ENCODE peak calls at places on chromosome 7, in ten cellular contexts. V, P, M, Z, G, K, B, W, D and Y are unnamed samples.

GRCh38 chr7:43537765-43538403 is 45.0 kb upstream of the STK17A start:
- DNase-seq in V (no peak), P (no peak), M (no peak), Z (no peak), G (no peak), K (no peak), B (no peak), W (no peak), D (no peak), Y (no peak)

GRCh38 chr7:77464589-77464988 is 48.4 kb upstream of the GSAP start:
- DNase-seq in V (no peak), P (no peak), M (no peak), Z (no peak), G (no peak), K (no peak), B (no peak), W (no peak), D (no peak), Y (no peak)

GRCh38 chr7:129210256-129210988 is 14.4 kb upstream of the AHCYL2 start:
- DNase-seq in V (peak), P (peak), M (peak), Z (peak), G (no peak), K (peak), B (peak), W (peak), D (peak), Y (peak)

GRCh38 chr7:64965594-64965993 is 25.2 kb downstream of the ZNF117 start:
- DNase-seq in V (no peak), P (no peak), M (no peak), Z (no peak), G (no peak), K (no peak), B (no peak), W (no peak), D (no peak), Y (no peak)

GRCh38 chr7:30934732-30935568 is 23.3 kb downstream of the AQP1 start:
- DNase-seq in V (no peak), P (no peak), M (peak), Z (peak), G (no peak), K (no peak), B (peak), W (no peak), D (no peak), Y (no peak)

GRCh38 chr7:84949501-84949900 is 237.4 kb downstream of the SEMA3D start:
- DNase-seq in V (no peak), P (no peak), M (no peak), Z (no peak), G (no peak), K (no peak), B (no peak), W (no peak), D (no peak), Y (no peak)

GRCh38 chr7:77691892-77692491 is 4.3 kb upstream of the RSBN1L start:
- DNase-seq in V (no peak), P (peak), M (no peak), Z (no peak), G (no peak), K (no peak), B (no peak), W (no peak), D (peak), Y (no peak)

GRCh38 chr7:144720139-144720538 is 115.7 kb downstream of the TPK1 start:
- DNase-seq in V (no peak), P (no peak), M (no peak), Z (no peak), G (peak), K (no peak), B (no peak), W (no peak), D (no peak), Y (no peak)

GRCh38 chr7:76054129-76055120 is 6.5 kb downstream of the MDH2 start:
- DNase-seq in V (no peak), P (no peak), M (no peak), Z (no peak), G (no peak), K (no peak), B (no peak), W (no peak), D (no peak), Y (no peak)

GRCh38 chr7:23628370-23628769 is 31.2 kb downstream of the CCDC126 start:
- DNase-seq in V (no peak), P (no peak), M (no peak), Z (no peak), G (no peak), K (no peak), B (no peak), W (no peak), D (no peak), Y (no peak)

GRCh38 chr7:100472854-100473499 is 6.0 kb downstream of the TSC22D4 start:
- DNase-seq in V (no peak), P (no peak), M (no peak), Z (no peak), G (no peak), K (no peak), B (peak), W (no peak), D (no peak), Y (peak)

GRCh38 chr7:30771859-30772429 is 727 bp downstream of the MINDY4 start:
- DNase-seq in V (no peak), P (no peak), M (no peak), Z (no peak), G (no peak), K (no peak), B (peak), W (peak), D (no peak), Y (no peak)

GRCh38 chr7:121153995-121154394 is 165.5 kb downstream of the CPED1 start:
- DNase-seq in V (no peak), P (no peak), M (no peak), Z (no peak), G (no peak), K (no peak), B (no peak), W (no peak), D (no peak), Y (no peak)

GRCh38 chr7:156722427-156722826 is 81.9 kb downstream of the RNF32 start:
- DNase-seq in V (no peak), P (no peak), M (no peak), Z (no peak), G (no peak), K (no peak), B (peak), W (peak), D (no peak), Y (no peak)

GRCh38 chr7:94701555-94701973 is 45.6 kb upstream of the SGCE start:
- DNase-seq in V (no peak), P (no peak), M (no peak), Z (no peak), G (peak), K (peak), B (no peak), W (peak), D (no peak), Y (no peak)

GRCh38 chr7:98509836-98510235 is 107.2 kb upstream of the NPTX2 start:
- DNase-seq in V (no peak), P (no peak), M (peak), Z (no peak), G (no peak), K (no peak), B (no peak), W (no peak), D (no peak), Y (no peak)
- TF ChIP-seq CTCF in V (no peak), P (no peak), M (no peak), Z (no peak), G (no peak), K (no peak), B (no peak), W (no peak), D (no peak), Y (no peak)

DNA sequence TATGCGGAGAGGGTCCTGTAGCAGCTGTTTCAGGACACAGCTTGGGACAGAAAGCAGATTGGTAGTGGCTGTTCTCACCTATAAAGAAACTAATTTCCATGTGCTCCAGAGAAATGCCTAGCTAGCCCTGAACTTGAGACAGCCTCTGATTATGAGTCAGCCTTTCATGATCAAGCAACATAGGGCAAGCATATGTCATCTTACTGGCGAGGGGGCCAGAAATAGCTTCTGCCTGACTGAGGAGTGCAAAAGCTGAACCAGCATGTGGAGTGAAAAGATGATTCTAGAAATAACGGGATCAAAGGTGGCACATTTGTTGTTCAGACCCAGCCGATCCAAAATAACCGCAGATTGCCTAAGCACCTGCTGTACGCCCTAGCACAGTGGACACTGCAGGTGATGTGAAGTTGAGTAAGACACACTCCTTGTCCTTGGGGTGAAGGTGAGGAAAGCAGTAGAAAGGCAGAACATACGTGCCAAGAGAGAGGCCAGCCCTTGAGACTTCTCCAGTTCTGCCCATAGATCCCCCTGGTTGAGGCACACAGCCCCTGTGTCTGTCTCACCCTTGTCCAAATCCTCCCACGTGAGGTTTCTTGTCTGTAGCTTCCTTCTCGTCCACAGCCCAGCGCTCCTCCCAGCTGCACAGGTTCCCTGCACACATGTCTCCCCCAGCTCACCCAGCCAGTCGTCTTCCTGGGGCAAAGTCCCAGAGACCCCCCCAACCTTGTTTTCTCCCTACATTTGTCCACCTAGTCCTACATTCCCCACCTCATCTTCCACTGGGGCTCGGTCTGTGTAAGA is 2.7 kb upstream of the BCL7B start:
- DNase-seq in V (no peak), P (no peak), M (no peak), Z (no peak), G (no peak), K (no peak), B (peak), W (no peak), D (no peak), Y (no peak)
- TF ChIP-seq POLR2AphosphoS5 in V (no peak), P (no peak), M (no peak), Z (no peak), G (no peak), K (no peak), B (peak), W (no peak), D (no peak), Y (no peak)

GRCh38 chr7:87094322-87094721 is 34.9 kb upstream of the ELAPOR2 start:
- DNase-seq in V (no peak), P (no peak), M (no peak), Z (no peak), G (no peak), K (no peak), B (no peak), W (no peak), D (no peak), Y (no peak)
- H3K27ac ChIP-seq in V (no peak), P (no peak), M (no peak), Z (no peak), G (no peak), K (no peak), B (no peak), W (no peak), D (no peak), Y (no peak)

GRCh38 chr7:18590744-18591340 is 95.3 kb downstream of the HDAC9 start:
- DNase-seq in V (no peak), P (no peak), M (no peak), Z (no peak), G (peak), K (no peak), B (peak), W (peak), D (no peak), Y (no peak)
- TF ChIP-seq CTCF in V (peak), P (peak), M (no peak), Z (no peak), G (peak), K (no peak), B (peak), W (peak), D (peak), Y (no peak)

DNA sequence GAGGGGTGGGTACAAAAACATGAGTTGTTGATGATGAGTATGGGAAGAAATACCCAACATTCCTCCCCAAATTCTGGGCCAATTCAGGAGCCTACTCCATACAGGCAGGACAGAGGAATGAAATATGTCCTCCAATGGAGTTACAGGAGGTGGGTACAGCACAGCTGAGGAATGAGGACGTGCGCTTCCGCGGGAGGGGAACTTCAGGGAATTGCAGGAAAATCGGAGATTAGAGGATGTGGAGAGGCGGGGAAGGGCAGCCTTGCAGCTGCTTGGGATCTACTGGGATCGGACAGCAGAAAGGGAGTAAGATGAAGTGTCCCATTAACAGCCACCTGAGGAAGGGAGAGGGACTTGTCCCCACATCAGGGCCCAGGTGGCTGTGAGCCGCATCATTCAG is 50.2 kb downstream of the PDIA4 start:
- DNase-seq in V (no peak), P (no peak), M (no peak), Z (peak), G (no peak), K (no peak), B (no peak), W (no peak), D (no peak), Y (no peak)
- TF ChIP-seq POLR2AphosphoS5 in V (no peak), P (no peak), M (no peak), Z (no peak), G (no peak), K (no peak), B (no peak), W (no peak), D (no peak), Y (no peak)

DNA sequence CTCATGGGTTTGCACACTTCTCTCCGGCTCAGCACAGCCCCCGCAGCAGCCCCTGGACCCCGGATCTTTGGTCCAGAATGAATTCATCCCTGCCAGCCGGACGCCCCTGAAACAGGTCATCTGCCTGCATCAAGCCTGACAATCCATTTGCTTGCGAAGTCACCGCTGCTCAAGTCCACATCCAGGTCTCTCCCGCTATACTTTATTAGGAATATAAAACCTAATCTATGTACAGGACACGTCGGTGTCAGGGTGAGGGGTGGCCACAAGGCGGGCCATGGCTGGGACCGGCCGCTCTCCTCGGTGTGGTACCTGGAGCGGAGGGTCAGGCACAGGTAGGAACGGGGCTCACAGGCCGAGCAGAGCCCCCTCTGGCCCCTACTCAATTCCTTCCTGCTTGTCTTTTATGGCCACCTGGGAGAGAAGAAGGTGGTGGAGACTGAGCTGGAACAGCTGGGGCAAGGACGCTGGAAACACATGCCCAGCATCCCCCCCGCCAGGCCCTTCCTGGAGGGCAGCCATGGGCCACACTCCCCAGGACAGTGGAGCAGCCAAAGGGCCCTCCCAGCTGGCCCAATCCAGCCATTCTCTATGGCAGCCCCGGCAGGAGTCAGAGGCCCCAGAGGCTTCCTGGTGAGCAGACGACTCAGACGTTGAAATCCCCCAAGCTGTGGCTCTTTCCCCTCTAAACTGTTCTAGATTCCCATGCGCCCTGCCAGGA is 5.3 kb downstream of the POLR2J start:
- DNase-seq in V (peak), P (no peak), M (peak), Z (peak), G (no peak), K (no peak), B (no peak), W (no peak), D (no peak), Y (no peak)
- H3K27ac ChIP-seq in V (no peak), P (no peak), M (no peak), Z (no peak), G (no peak), K (no peak), B (no peak), W (no peak), D (no peak), Y (no peak)

GRCh38 chr7:66083677-66084076 is 8.1 kb downstream of the ASL start:
- DNase-seq in V (no peak), P (no peak), M (no peak), Z (peak), G (no peak), K (no peak), B (no peak), W (no peak), D (no peak), Y (no peak)
- TF ChIP-seq CTCF in V (no peak), P (no peak), M (no peak), Z (no peak), G (no peak), K (peak), B (peak), W (no peak), D (no peak), Y (no peak)